ENCODE peak calls at places on chromosomes 5 and 9, in eight cellular contexts. J is sigmoid colon, I is left ventricle myocardium inferior, Y is neural progenitor cell, F is BE2C, S is GM12865, H is lower lobe of right lung, N is choroid plexus epithelial cell. K is an unnamed sample.

GRCh38 chr9:133938086-133938485 is 54.0 kb downstream of the VAV2 start:
- DNase-seq in J (no peak), H (no peak), I (no peak), N (no peak), Y (no peak), F (no peak), S (no peak), K (peak)

GRCh38 chr9:64128572-64128971 is 1156.4 kb downstream of the FOXD4L5 start:
- DNase-seq in S (no peak), H (no peak), Y (no peak), I (no peak), N (no peak), J (no peak), F (no peak), K (peak)

GRCh38 chr5:109411627-109412026 is 1.9 kb upstream of the PJA2 start:
- DNase-seq in I (no peak), Y (no peak), S (no peak), J (no peak), N (peak), H (no peak), F (no peak), K (no peak)

GRCh38 chr9:98854206-98854756 is 46.8 kb downstream of the GALNT12 start:
- DNase-seq in F (no peak), H (no peak), Y (no peak), S (no peak), I (no peak), J (no peak), N (no peak), K (no peak)

GRCh38 chr5:55558484-55558883 is 23.7 kb upstream of the PLPP1 start:
- DNase-seq in J (no peak), F (no peak), N (no peak), Y (no peak), H (no peak), S (peak), I (no peak), K (no peak)

GRCh38 chr5:80116465-80116864 is 81.3 kb downstream of the THBS4 start:
- DNase-seq in J (no peak), N (no peak), S (no peak), F (no peak), I (no peak), H (no peak), Y (no peak), K (no peak)

GRCh38 chr9:94827584-94828304 is 101.2 kb downstream of the AOPEP start:
- DNase-seq in H (no peak), N (peak), F (peak), J (peak), I (no peak), S (no peak), Y (no peak), K (no peak)

GRCh38 chr9:92954078-92954861 is 6.9 kb downstream of the FGD3 start:
- DNase-seq in H (no peak), S (peak), I (peak), Y (no peak), F (no peak), J (no peak), N (peak), K (no peak)

GRCh38 chr5:171420429-171421231 is 1.2 kb downstream of the FGF18 start:
- DNase-seq in I (peak), H (peak), S (no peak), F (peak), J (peak), Y (peak), N (peak), K (no peak)

GRCh38 chr5:96961053-96961452 is 25.2 kb downstream of the LNPEP start:
- DNase-seq in S (peak), I (no peak), J (no peak), N (peak), Y (no peak), H (no peak), F (no peak), K (no peak)

GRCh38 chr9:33426843-33427293 is 20.5 kb downstream of the AQP3 start:
- DNase-seq in H (no peak), J (no peak), S (no peak), I (no peak), F (peak), Y (no peak), N (no peak), K (no peak)

GRCh38 chr5:399296-400281 is 43.4 kb upstream of the EXOC3 start:
- DNase-seq in H (peak), J (peak), N (peak), S (peak), I (peak), F (peak), Y (peak), K (peak)

GRCh38 chr5:1055896-1056610 is 47.5 kb downstream of the NKD2 start:
- DNase-seq in J (no peak), F (no peak), S (no peak), I (peak), H (no peak), Y (no peak), N (no peak), K (peak)

GRCh38 chr9:128107971-128108783 is 19.4 kb downstream of the PTGES2 start:
- DNase-seq in Y (no peak), S (no peak), F (no peak), H (peak), J (peak), I (peak), N (no peak), K (no peak)

GRCh38 chr5:148733601-148734438 is 79.5 kb upstream of the HTR4 start:
- DNase-seq in I (peak), F (peak), S (peak), Y (peak), H (peak), N (peak), J (peak), K (no peak)

GRCh38 chr5:61274561-61274960 is 57.5 kb upstream of the ZSWIM6 start:
- DNase-seq in I (no peak), Y (no peak), F (no peak), N (peak), H (no peak), S (no peak), J (no peak), K (no peak)

GRCh38 chr5:158756873-158757272 is 342.8 kb downstream of the EBF1 start:
- DNase-seq in S (no peak), N (no peak), I (no peak), Y (peak), F (no peak), J (no peak), H (no peak), K (no peak)

GRCh38 chr5:127757576-127757975 is 54.4 kb downstream of the CCDC192 start:
- DNase-seq in J (no peak), I (no peak), N (peak), H (no peak), S (peak), Y (peak), F (no peak), K (peak)

GRCh38 chr5:119290161-119290569 is 65.7 kb upstream of the TNFAIP8 start:
- DNase-seq in I (no peak), F (no peak), N (peak), J (no peak), Y (no peak), S (peak), H (no peak), K (no peak)

GRCh38 chr5:119291056-119291455 is 64.8 kb upstream of the TNFAIP8 start:
- DNase-seq in J (no peak), F (no peak), I (no peak), Y (no peak), H (no peak), S (no peak), N (no peak), K (no peak)

GRCh38 chr5:119291877-119292276 is 63.9 kb upstream of the TNFAIP8 start:
- DNase-seq in H (no peak), Y (no peak), I (no peak), F (no peak), J (no peak), S (no peak), N (no peak), K (no peak)

GRCh38 chr5:119289413-119289812 is 66.4 kb upstream of the TNFAIP8 start:
- DNase-seq in J (no peak), N (no peak), Y (no peak), F (no peak), H (no peak), S (no peak), I (no peak), K (no peak)

DNA sequence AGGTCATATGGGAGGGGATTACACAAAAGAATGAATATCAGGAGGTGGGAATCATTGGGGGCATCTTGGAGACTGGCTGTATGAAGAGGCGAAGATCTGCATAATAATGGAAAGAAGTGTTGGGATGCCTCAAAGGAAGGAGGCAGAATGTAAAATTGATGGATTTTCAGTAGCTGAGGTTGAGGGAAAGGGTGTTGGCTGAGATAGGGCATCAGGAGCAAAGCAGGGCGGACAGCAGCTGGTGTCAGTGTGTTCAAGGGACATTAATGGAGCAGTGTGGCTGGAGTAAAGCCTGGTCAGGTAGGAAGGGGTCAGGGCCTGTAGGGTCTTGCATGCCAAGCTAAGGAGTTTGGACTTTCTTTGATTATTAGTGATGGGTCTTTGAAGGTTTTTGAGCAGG is 65.2 kb upstream of the TNFAIP8 start:
- DNase-seq in N (no peak), I (no peak), F (no peak), Y (no peak), H (no peak), J (no peak), S (no peak), K (no peak)
- H3K4me3 ChIP-seq in N (no peak), I (no peak), F (no peak), Y (no peak), H (no peak), J (no peak), S (no peak), K (no peak)

GRCh38 chr9:120877276-120878034 is 467 bp upstream of the PHF19 start:
- DNase-seq in I (peak), H (peak), J (peak), Y (peak), S (peak), F (peak), N (peak), K (peak)

GRCh38 chr9:120874861-120875565 is 2.0 kb downstream of the PHF19 start:
- DNase-seq in N (no peak), J (no peak), I (no peak), F (no peak), H (no peak), S (no peak), Y (no peak), K (no peak)

GRCh38 chr9:120876842-120877240 is at the start of gene PHF19:
- DNase-seq in S (no peak), F (peak), N (peak), I (peak), J (no peak), H (peak), Y (peak), K (no peak)

GRCh38 chr9:120875643-120875953 is 1.4 kb downstream of the PHF19 start:
- DNase-seq in H (no peak), I (no peak), Y (no peak), J (no peak), S (no peak), F (no peak), N (no peak), K (no peak)

DNA sequence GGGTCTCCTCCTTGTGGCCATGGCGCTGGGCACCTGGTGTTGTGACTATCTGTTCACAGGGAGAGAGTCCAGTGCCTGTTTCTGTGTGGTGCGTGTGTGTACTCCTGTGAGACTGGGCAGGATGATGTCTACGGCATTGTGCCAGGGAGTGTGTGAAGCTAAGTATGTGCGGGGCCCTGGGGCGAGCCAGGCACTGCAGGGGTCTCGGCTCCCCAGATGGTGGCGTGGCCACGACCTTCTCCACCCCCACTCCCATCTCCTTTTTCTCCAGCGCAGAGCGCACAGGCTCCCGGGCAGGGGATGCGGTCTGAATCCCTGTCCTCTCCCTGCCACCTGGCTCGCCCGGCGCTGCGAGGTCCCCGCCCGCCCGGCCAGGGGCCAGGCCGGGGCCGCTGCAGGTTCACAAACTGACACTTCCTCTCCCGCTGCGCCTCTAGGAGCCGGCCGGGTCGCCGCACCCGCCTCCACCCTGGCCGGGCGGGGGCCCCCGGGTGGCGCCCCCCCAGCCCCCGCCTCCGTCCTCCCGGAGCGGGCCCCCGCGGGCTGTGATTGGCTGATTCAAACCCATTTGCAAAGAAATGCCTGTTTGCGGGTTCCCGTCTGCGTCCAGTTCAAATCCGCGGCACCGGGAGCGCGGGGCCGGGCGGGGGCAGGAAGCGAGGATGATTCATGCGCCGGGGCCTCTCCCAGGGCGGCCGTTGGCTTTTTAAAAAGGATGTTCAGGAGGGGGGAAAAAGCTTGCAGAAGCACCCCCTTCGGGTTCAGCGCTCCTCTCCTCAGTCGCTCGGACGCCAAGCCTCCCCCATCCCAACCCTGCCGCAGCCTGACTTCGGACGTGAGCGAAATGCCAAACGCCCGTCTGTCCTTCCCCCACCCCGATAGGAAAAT is 790 bp downstream of the PHF19 start:
- DNase-seq in S (peak), J (peak), I (peak), N (peak), Y (peak), F (peak), H (peak), K (peak)
- TF ChIP-seq CTCF in S (no peak), J (no peak), I (no peak), N (peak), Y (no peak), F (peak), H (no peak), K (no peak)

GRCh38 chr5:139788294-139788875 is 7.2 kb upstream of the PSD2 start:
- DNase-seq in H (peak), N (no peak), I (peak), S (no peak), Y (peak), F (no peak), J (no peak), K (no peak)
- H3K4me3 ChIP-seq in H (peak), N (peak), I (peak), S (no peak), Y (peak), F (no peak), J (peak), K (peak)

GRCh38 chr5:137782055-137782454 is 27.9 kb upstream of the HNRNPA0 start:
- DNase-seq in N (no peak), S (no peak), Y (no peak), I (no peak), J (no peak), F (no peak), H (no peak), K (no peak)

GRCh38 chr5:137778772-137779564 is 24.8 kb upstream of the HNRNPA0 start:
- DNase-seq in Y (peak), J (no peak), I (no peak), S (peak), N (peak), H (no peak), F (no peak), K (no peak)
- TF ChIP-seq CTCF in Y (peak), J (peak), I (peak), S (peak), N (peak), H (peak), F (peak), K (peak)

GRCh38 chr5:53022889-53023511 is 33.8 kb downstream of the ITGA2 start:
- DNase-seq in J (no peak), S (no peak), I (no peak), F (no peak), N (no peak), Y (no peak), H (no peak), K (no peak)

GRCh38 chr5:53025506-53025905 is 36.4 kb downstream of the ITGA2 start:
- DNase-seq in I (no peak), H (no peak), J (no peak), Y (no peak), F (no peak), N (no peak), S (no peak), K (no peak)

GRCh38 chr5:53024535-53024934 is 35.4 kb downstream of the ITGA2 start:
- DNase-seq in Y (no peak), J (no peak), I (no peak), S (no peak), H (no peak), N (no peak), F (no peak), K (no peak)

GRCh38 chr5:53027913-53028312 is 38.8 kb downstream of the ITGA2 start:
- DNase-seq in S (no peak), N (peak), H (no peak), F (no peak), Y (no peak), J (no peak), I (peak), K (no peak)

GRCh38 chr5:53023969-53024368 is 34.8 kb downstream of the ITGA2 start:
- DNase-seq in H (no peak), I (no peak), N (peak), Y (no peak), J (no peak), F (no peak), S (peak), K (no peak)
- H3K4me3 ChIP-seq in H (no peak), I (no peak), N (no peak), Y (no peak), J (no peak), F (no peak), S (no peak), K (no peak)

DNA sequence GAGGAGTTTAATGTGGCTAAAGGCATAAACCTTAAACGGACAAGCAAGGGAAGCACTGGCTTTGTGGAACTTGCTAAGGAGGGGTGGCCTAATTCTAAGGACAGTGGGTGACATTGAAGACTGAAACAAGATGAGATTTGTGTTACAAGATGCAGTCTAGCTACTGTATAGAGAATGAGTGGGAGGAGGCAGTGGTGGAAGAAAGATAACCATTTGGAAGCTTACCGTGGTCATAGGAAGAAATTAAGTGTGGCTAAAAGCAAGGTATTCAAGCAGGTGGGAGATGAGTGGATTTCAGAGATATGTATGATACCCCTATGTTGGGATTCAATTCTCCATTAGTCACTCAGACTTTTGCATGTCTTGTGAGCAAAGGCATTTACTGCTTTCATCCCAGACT is 4.6 kb downstream of the PAM start:
- DNase-seq in S (no peak), I (no peak), J (no peak), H (no peak), Y (no peak), F (no peak), N (no peak), K (no peak)
- TF ChIP-seq CTCF in S (no peak), I (no peak), J (no peak), H (no peak), Y (no peak), F (no peak), N (no peak), K (no peak)

DNA sequence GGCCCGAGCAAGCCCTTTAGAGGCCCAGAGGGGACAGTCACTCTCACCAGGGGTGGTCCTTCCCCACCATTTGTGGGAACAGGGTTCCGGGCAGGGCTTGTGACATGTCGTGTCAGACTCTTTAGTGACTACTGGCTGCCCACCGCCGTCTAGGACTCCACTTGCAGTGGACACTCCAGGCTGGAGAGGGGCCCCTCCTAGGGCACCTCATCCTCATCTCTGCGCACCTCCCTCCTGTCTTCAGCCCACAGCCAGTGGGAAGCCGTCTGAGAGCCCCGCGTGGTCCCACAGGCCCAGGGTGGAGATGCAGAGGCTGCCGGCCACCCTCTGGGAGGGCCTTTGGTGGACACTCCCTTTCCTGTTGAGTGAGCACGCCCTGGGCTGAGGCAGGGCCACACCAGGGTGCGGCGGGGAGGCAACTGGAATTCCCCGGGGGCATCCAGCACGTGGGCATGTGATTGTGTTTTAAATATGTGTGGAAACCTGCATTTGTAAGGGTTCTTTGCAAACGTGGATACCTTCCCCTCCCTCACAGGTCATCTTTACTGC is 80.5 kb downstream of the IRX2 start:
- DNase-seq in S (no peak), N (no peak), H (no peak), I (no peak), F (no peak), J (no peak), Y (no peak), K (no peak)
- H3K4me3 ChIP-seq in S (no peak), N (no peak), H (no peak), I (no peak), F (no peak), J (no peak), Y (no peak), K (no peak)

DNA sequence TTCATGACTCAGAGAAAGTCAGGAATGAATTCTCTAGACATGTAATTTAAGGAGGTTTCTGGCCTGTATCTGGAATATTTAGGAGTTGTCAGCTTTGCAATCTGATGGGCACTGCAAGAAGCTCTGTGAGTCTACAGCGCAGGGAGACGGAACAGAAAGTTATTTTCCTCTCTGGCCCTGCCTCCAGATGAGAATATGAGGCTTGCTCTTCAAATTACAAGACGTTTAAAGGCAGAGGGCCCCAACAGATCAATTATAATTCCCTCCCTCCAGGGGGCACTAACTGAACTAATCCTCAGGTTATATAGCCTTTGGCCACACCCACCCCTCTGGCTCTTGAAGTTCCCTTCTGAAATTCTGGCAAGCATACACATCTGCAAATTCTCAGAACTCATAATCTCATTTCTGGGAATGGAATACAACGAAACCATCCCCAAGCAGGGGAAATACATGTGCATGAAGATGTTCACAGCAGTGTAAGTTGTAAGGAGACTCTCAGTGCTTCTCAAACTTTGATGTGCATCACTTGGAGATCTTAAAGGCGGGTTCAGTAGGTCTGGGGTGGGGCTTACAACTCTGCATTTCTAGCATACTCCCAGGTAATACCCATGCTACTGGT is 307.6 kb downstream of the CWC27 start:
- DNase-seq in H (peak), N (peak), Y (peak), S (peak), J (no peak), F (peak), I (peak), K (no peak)
- TF ChIP-seq CTCF in H (peak), N (peak), Y (peak), S (peak), J (no peak), F (peak), I (peak), K (no peak)

GRCh38 chr9:136665111-136665703 is 2.5 kb downstream of the EGFL7 start:
- DNase-seq in N (no peak), H (no peak), F (no peak), J (no peak), I (no peak), S (no peak), Y (peak), K (no peak)

GRCh38 chr9:136666364-136667216 is 3.9 kb downstream of the EGFL7 start:
- DNase-seq in Y (peak), H (no peak), J (no peak), N (no peak), S (no peak), I (no peak), F (no peak), K (no peak)

GRCh38 chr9:136664799-136665082 is 2.0 kb downstream of the EGFL7 start:
- DNase-seq in J (no peak), F (no peak), I (no peak), N (no peak), H (no peak), S (no peak), Y (no peak), K (no peak)

GRCh38 chr9:136667217-136667939 is 4.7 kb downstream of the EGFL7 start:
- DNase-seq in J (no peak), I (no peak), S (no peak), Y (no peak), H (no peak), F (no peak), N (no peak), K (no peak)

GRCh38 chr9:136665704-136666363 is 3.1 kb downstream of the EGFL7 start:
- DNase-seq in S (no peak), J (no peak), H (no peak), N (no peak), F (no peak), I (no peak), Y (peak), K (no peak)
- H3K4me3 ChIP-seq in S (no peak), J (peak), H (peak), N (peak), F (no peak), I (peak), Y (peak), K (peak)

K was measured in left lung.